ENCODE peak calls at places on chromosome 20, in four cellular contexts. One of them, this sample, is unnamed.

GRCh38 chr20:5786930-5787826 is 37.0 kb downstream of the SHLD1 start:
- DNase-seq in CD4-positive, alpha-beta T cell: no peak
- DNase-seq in CD8-positive, alpha-beta T cell: no peak
- DNase-seq in A549: no peak
- DNase-seq in this sample: no peak

GRCh38 chr20:32320305-32320704 is 37.8 kb upstream of the ASXL1 start:
- DNase-seq in CD8-positive, alpha-beta T cell: no peak
- DNase-seq in CD4-positive, alpha-beta T cell: no peak
- DNase-seq in A549: no peak
- DNase-seq in this sample: no peak

GRCh38 chr20:45343867-45344721 is 4.1 kb downstream of the SDC4 start:
- DNase-seq in A549: no peak
- DNase-seq in CD4-positive, alpha-beta T cell: no peak
- DNase-seq in CD8-positive, alpha-beta T cell: no peak
- DNase-seq in this sample: peak

GRCh38 chr20:54044156-54044555 is 26.2 kb downstream of the BCAS1 start:
- DNase-seq in CD8-positive, alpha-beta T cell: no peak
- DNase-seq in A549: no peak
- DNase-seq in CD4-positive, alpha-beta T cell: no peak
- DNase-seq in this sample: no peak

GRCh38 chr20:46000571-46001145 is 8.1 kb upstream of the MMP9 start:
- DNase-seq in CD8-positive, alpha-beta T cell: no peak
- DNase-seq in CD4-positive, alpha-beta T cell: peak
- DNase-seq in A549: no peak
- DNase-seq in this sample: no peak

GRCh38 chr20:378961-379336 is 1.6 kb upstream of the TRIB3 start:
- DNase-seq in CD4-positive, alpha-beta T cell: no peak
- DNase-seq in A549: no peak
- DNase-seq in CD8-positive, alpha-beta T cell: no peak
- DNase-seq in this sample: no peak

GRCh38 chr20:21615617-21616080 is 89.8 kb upstream of the PAX1 start:
- DNase-seq in CD8-positive, alpha-beta T cell: peak
- DNase-seq in A549: peak
- DNase-seq in CD4-positive, alpha-beta T cell: peak
- DNase-seq in this sample: peak

GRCh38 chr20:34549291-34549928 is 9.1 kb upstream of the MAP1LC3A start:
- DNase-seq in A549: no peak
- DNase-seq in CD8-positive, alpha-beta T cell: no peak
- DNase-seq in CD4-positive, alpha-beta T cell: no peak
- DNase-seq in this sample: no peak

GRCh38 chr20:17059465-17059864 is 167.4 kb upstream of the PCSK2 start:
- DNase-seq in A549: no peak
- DNase-seq in CD4-positive, alpha-beta T cell: no peak
- DNase-seq in CD8-positive, alpha-beta T cell: no peak
- DNase-seq in this sample: no peak

GRCh38 chr20:53162251-53162835 is 190.2 kb downstream of the TSHZ2 start:
- DNase-seq in CD4-positive, alpha-beta T cell: no peak
- DNase-seq in A549: peak
- DNase-seq in CD8-positive, alpha-beta T cell: no peak
- DNase-seq in this sample: no peak

GRCh38 chr20:4453369-4453768 is 268.3 kb upstream of the PRND start:
- DNase-seq in CD4-positive, alpha-beta T cell: no peak
- DNase-seq in A549: no peak
- DNase-seq in CD8-positive, alpha-beta T cell: no peak
- DNase-seq in this sample: no peak

GRCh38 chr20:4455996-4456395 is 265.7 kb upstream of the PRND start:
- DNase-seq in CD8-positive, alpha-beta T cell: no peak
- DNase-seq in CD4-positive, alpha-beta T cell: no peak
- DNase-seq in A549: no peak
- DNase-seq in this sample: no peak

GRCh38 chr20:4449977-4450715 is 271.6 kb upstream of the PRND start:
- DNase-seq in CD4-positive, alpha-beta T cell: no peak
- DNase-seq in A549: peak
- DNase-seq in CD8-positive, alpha-beta T cell: no peak
- DNase-seq in this sample: no peak

GRCh38 chr20:4455301-4455701 is 266.4 kb upstream of the PRND start:
- DNase-seq in CD4-positive, alpha-beta T cell: no peak
- DNase-seq in A549: no peak
- DNase-seq in CD8-positive, alpha-beta T cell: no peak
- DNase-seq in this sample: no peak

DNA sequence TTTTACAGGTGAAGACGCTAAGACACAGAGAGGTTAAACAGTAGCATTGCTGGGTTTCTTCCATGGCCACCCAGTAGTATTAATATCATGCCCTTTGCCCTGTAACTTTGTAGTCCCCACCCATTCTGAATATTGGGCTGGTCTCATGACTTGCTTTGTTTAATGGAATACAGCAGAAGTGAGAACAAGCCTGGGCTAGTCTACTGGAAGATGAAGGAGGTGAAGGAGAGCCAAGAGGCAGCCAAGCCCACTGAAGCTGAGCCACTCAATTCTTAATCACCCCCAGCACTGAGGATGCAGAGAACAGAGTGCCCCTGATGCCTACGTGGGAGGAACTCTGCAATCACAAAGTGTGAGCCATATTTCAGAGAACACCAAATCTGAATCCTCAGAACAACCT is 270.2 kb upstream of the PRND start:
- DNase-seq in CD4-positive, alpha-beta T cell: no peak
- DNase-seq in CD8-positive, alpha-beta T cell: no peak
- DNase-seq in A549: no peak
- DNase-seq in this sample: no peak
- H3K27ac ChIP-seq in CD4-positive, alpha-beta T cell: no peak
- H3K27ac ChIP-seq in CD8-positive, alpha-beta T cell: no peak
- H3K27ac ChIP-seq in A549: peak
- H3K27ac ChIP-seq in this sample: no peak

DNA sequence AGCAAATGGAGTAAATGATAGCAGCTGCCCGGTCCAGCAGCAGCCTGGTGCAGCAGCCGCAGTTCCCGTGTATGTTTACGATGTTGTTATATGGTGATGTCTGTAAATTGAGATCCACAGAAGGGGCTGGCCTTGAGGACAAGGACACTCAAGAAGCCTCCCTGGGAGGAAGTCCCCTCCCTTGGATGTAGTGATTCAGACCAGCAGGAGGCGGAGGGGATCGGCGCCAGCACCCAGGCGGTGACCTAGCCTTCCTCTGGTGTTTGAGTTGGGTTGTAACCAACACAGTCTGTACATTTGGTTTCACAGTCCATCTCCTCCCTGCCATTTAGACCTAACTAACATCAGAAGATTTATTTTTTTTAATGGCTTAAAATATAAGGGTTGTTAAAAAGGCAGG is 187.8 kb downstream of the SYNDIG1 start:
- DNase-seq in A549: peak
- DNase-seq in CD8-positive, alpha-beta T cell: no peak
- DNase-seq in CD4-positive, alpha-beta T cell: no peak
- DNase-seq in this sample: no peak
- H3K27ac ChIP-seq in A549: peak
- H3K27ac ChIP-seq in CD8-positive, alpha-beta T cell: no peak
- H3K27ac ChIP-seq in CD4-positive, alpha-beta T cell: no peak
- H3K27ac ChIP-seq in this sample: no peak

GRCh38 chr20:1667510-1668085 is 10.0 kb upstream of the SIRPG start:
- DNase-seq in A549: no peak
- DNase-seq in CD8-positive, alpha-beta T cell: no peak
- DNase-seq in CD4-positive, alpha-beta T cell: no peak
- DNase-seq in this sample: no peak

GRCh38 chr20:1666802-1667201 is 9.2 kb upstream of the SIRPG start:
- DNase-seq in A549: no peak
- DNase-seq in CD4-positive, alpha-beta T cell: no peak
- DNase-seq in CD8-positive, alpha-beta T cell: no peak
- DNase-seq in this sample: no peak

GRCh38 chr20:1671891-1672669 is 14.5 kb upstream of the SIRPG start:
- DNase-seq in CD8-positive, alpha-beta T cell: no peak
- DNase-seq in A549: no peak
- DNase-seq in CD4-positive, alpha-beta T cell: no peak
- DNase-seq in this sample: peak

GRCh38 chr20:1672728-1673127 is 15.1 kb upstream of the SIRPG start:
- DNase-seq in A549: no peak
- DNase-seq in CD4-positive, alpha-beta T cell: no peak
- DNase-seq in CD8-positive, alpha-beta T cell: no peak
- DNase-seq in this sample: no peak

DNA sequence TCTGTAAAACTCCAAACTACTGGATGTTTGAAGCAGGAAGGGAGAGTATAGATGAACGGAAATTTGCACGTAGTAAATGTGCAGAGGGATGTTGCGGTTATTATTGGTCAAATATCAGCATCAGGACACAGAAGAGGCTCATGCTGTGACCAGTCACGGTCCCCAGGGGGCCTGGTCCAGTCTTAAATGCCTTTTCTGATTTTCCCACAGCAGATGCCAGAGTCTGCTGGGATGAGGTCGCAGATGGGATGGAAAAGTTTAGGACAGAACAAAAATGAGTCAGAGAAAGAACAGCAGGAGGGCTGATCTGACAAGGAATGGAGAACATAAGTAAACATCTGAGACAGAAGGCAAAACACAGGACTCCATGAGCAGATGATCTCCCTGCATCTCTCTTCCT is 11.7 kb upstream of the SIRPG start:
- DNase-seq in CD8-positive, alpha-beta T cell: no peak
- DNase-seq in A549: peak
- DNase-seq in CD4-positive, alpha-beta T cell: no peak
- DNase-seq in this sample: no peak
- H3K27ac ChIP-seq in CD8-positive, alpha-beta T cell: no peak
- H3K27ac ChIP-seq in A549: no peak
- H3K27ac ChIP-seq in CD4-positive, alpha-beta T cell: peak
- H3K27ac ChIP-seq in this sample: peak

GRCh38 chr20:37314617-37315292 is 25.3 kb downstream of the MANBAL start:
- DNase-seq in A549: no peak
- DNase-seq in CD8-positive, alpha-beta T cell: no peak
- DNase-seq in CD4-positive, alpha-beta T cell: no peak
- DNase-seq in this sample: no peak
- H3K27ac ChIP-seq in A549: peak
- H3K27ac ChIP-seq in CD8-positive, alpha-beta T cell: no peak
- H3K27ac ChIP-seq in CD4-positive, alpha-beta T cell: no peak
- H3K27ac ChIP-seq in this sample: peak

This sample was measured in substantia nigra.